ENCODE peak calls at places on chromosome 14, in eight cellular contexts. C is cardiac muscle cell; T is ovary; L is fibroblast of lung; P is CD8-positive, alpha-beta T cell; G is kidney; W is tibial nerve; M is brain microvascular endothelial cell. S is an unnamed sample. For H3K36me3, the result is how much of the 10 kb centered on the place peaks cover.

GRCh38 chr14:99945732-99946651 is 119.2 kb upstream of the EVL start:
- DNase-seq in C (no peak), T (no peak), L (no peak), P (no peak), G (no peak), W (no peak), M (no peak), S (no peak)

GRCh38 chr14:61476737-61477410 is 155.5 kb downstream of the PRKCH start:
- DNase-seq in C (no peak), T (peak), L (peak), P (peak), G (no peak), W (no peak), M (peak), S (no peak)

GRCh38 chr14:56816575-56817391 is 6.5 kb upstream of the OTX2 start:
- DNase-seq in C (peak), T (no peak), L (peak), P (no peak), G (no peak), W (no peak), M (no peak), S (no peak)

GRCh38 chr14:98278805-98279204 is 993.2 kb downstream of the BCL11B start:
- DNase-seq in C (no peak), T (no peak), L (peak), P (no peak), G (no peak), W (no peak), M (no peak), S (no peak)

GRCh38 chr14:58414845-58415244 is 12.5 kb downstream of the TIMM9 start:
- DNase-seq in C (no peak), T (no peak), L (peak), P (no peak), G (no peak), W (no peak), M (no peak), S (no peak)

GRCh38 chr14:30462358-30462757 is 96.6 kb upstream of the G2E3 start:
- DNase-seq in C (no peak), T (no peak), L (no peak), P (no peak), G (no peak), W (no peak), M (no peak), S (no peak)

GRCh38 chr14:55921516-55921915 is 196.7 kb upstream of the PELI2 start:
- DNase-seq in C (no peak), T (no peak), L (no peak), P (no peak), G (no peak), W (no peak), M (no peak), S (no peak)

GRCh38 chr14:61219256-61219655 is 61.9 kb downstream of the TMEM30B start:
- DNase-seq in C (no peak), T (no peak), L (no peak), P (no peak), G (no peak), W (no peak), M (no peak), S (no peak)

GRCh38 chr14:67886221-67886620 is 66.6 kb downstream of the RAD51B start:
- DNase-seq in C (peak), T (no peak), L (no peak), P (no peak), G (no peak), W (no peak), M (no peak), S (no peak)

GRCh38 chr14:38143651-38144505 is 63.8 kb upstream of the SSTR1 start:
- DNase-seq in C (no peak), T (no peak), L (peak), P (no peak), G (no peak), W (no peak), M (peak), S (no peak)

GRCh38 chr14:35412281-35413057 is 7.9 kb upstream of the NFKBIA start:
- DNase-seq in C (no peak), T (no peak), L (no peak), P (no peak), G (no peak), W (no peak), M (no peak), S (no peak)

GRCh38 chr14:73743431-73743931 is 29.3 kb upstream of the PNMA1 start:
- DNase-seq in C (no peak), T (no peak), L (no peak), P (no peak), G (peak), W (no peak), M (no peak), S (no peak)

GRCh38 chr14:57293851-57294837 is 25.4 kb downstream of the AP5M1 start:
- DNase-seq in C (no peak), T (no peak), L (peak), P (no peak), G (no peak), W (no peak), M (no peak), S (no peak)

GRCh38 chr14:94291906-94292525 is 1.1 kb downstream of the SERPINA10 start:
- DNase-seq in C (no peak), T (no peak), L (no peak), P (no peak), G (no peak), W (no peak), M (no peak), S (no peak)
- TF ChIP-seq CTCF in C (no peak), T (no peak), L (no peak), P (no peak), G (no peak), W (no peak), M (no peak), S (no peak)

GRCh38 chr14:68970736-68971135 is 8.4 kb downstream of the ACTN1 start:
- DNase-seq in C (no peak), T (no peak), L (no peak), P (no peak), G (no peak), W (no peak), M (no peak), S (no peak)

GRCh38 chr14:68970096-68970612 is 8.9 kb downstream of the ACTN1 start:
- DNase-seq in C (no peak), T (no peak), L (no peak), P (peak), G (no peak), W (no peak), M (no peak), S (no peak)

GRCh38 chr14:68968721-68969120 is 10.4 kb downstream of the ACTN1 start:
- DNase-seq in C (no peak), T (no peak), L (no peak), P (no peak), G (no peak), W (no peak), M (no peak), S (no peak)

GRCh38 chr14:68968051-68968450 is 11.1 kb downstream of the ACTN1 start:
- DNase-seq in C (no peak), T (no peak), L (no peak), P (peak), G (no peak), W (no peak), M (peak), S (no peak)

DNA sequence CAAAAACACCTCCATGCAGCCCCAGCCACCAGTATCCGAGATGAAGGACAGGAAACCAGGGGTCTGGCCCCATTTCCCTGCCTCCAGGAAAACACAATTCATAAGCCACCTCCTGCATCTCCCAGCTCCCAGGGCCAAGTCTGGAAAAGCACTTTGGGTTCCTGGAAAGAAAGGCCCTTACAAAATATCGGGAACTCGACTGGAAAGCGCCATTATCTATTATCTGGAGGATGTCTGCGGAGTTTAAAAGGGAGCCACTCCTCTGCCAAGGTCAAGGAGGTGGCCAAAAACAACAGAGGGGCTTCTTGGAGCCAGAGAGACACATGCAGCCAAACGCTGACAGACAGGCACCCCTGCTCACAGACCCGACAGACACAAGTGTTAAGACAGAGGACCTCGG is 9.8 kb downstream of the ACTN1 start:
- DNase-seq in C (no peak), T (no peak), L (no peak), P (no peak), G (no peak), W (no peak), M (no peak), S (no peak)
- H3K36me3 ChIP-seq in C (under half), T (under half), L (under half), P (under half), G (under half), W (under half), M (half or more), S (under half)

DNA sequence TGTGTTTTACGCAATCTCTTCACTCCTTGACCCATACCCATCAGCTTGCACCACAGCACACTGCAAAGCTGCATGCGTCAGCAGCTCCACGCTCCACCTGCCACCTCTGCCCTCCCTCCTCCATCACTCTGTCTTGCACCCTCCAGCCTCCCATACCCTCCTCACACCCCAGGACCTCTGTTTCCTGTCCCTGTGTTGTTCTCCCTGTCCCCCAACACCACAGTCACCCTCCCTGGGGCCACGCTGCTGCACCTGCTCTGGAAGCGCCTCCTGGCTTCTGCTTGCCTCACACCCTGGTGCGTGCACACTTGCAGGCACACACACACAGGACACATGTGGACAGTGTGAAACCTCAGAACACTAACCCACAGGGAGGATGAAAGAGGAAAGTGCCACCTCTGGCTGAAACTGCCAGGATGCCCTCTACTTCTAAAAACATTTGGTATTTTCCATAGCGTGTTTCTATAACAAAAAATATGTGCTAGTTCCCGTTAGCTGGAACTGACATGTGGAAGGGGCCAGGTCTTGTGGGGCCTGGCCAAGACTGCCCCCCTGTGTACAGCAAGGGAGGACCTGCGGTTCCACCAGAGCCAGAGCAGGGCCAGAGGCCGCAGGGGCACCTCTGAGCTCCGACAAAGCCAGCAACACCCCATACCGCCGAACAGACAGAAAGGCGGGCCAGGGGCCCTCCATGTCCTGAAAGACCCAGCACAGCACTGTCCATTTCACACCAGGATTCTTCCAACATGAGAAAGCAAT is 10.0 kb downstream of the BRF1 start:
- DNase-seq in C (no peak), T (no peak), L (no peak), P (no peak), G (no peak), W (no peak), M (no peak), S (no peak)
- TF ChIP-seq CTCF in C (no peak), T (no peak), L (no peak), P (no peak), G (no peak), W (no peak), M (peak), S (no peak)

DNA sequence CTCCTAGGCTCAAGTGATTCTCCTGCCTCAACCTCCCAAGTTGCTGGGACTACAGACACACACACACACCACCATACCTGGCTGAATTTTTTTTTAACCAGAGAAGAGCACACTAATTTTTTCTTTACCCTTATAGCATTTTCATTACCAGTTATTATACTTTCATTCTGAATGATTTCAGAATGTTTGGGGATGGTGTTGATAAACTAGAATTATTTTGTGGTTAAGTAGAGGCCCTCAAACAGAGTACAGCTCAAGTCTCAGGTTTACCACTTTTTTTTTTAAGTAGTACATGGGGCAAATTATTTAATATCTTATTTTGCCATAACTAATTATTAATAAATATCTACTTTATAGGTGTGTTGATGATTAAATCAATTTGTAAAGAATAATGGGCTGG is 86.6 kb downstream of the FUT8 start:
- DNase-seq in C (no peak), T (no peak), L (no peak), P (no peak), G (no peak), W (no peak), M (no peak), S (no peak)
- H3K36me3 ChIP-seq in C (under half), T (under half), L (under half), P (under half), G (under half), W (under half), M (under half), S (under half)

DNA sequence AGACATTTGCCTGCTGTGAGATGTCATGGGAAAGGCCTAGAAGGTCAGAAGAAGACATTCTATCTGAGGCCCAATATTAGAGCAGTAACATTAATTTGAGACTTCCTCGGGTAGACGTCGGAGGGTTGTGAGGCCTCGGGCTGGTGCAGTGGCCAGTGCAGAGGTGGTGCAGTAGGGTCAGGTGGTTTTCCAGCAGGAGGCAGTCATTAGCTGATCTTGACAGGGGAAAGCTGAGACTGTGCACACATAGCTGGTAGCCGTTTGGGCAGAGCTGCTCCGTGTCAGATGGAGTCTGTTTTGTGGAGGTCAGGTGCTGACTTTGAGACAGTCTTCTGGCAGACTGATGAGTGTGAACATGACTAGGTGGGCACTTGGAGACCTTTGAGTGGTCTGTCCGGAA is 65.7 kb upstream of the ASPG start:
- DNase-seq in C (no peak), T (no peak), L (no peak), P (no peak), G (no peak), W (no peak), M (no peak), S (no peak)
- TF ChIP-seq CTCF in C (no peak), T (no peak), L (no peak), P (no peak), G (no peak), W (no peak), M (no peak), S (no peak)

DNA sequence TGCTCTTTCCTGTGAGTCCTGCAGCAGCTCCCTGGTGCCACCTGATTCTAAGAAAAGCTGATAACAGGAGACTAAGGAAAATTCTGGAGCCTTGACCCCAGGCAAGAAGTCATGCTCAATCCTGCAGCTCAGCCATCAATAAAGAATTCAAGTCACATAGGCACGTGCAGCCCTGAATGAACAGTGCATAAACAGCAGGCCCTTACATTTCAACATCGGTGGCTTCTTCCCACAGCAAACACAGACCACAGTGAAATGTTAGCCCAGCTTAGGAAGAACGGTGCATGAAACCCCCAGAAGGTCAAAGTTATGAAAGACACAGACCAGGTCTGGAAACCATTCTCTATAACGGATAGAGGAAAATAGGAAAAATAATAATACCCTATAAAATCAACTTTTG is 10.5 kb downstream of the CINP start:
- DNase-seq in C (no peak), T (no peak), L (no peak), P (no peak), G (no peak), W (no peak), M (no peak), S (no peak)
- H3K36me3 ChIP-seq in C (under half), T (under half), L (under half), P (under half), G (under half), W (under half), M (under half), S (half or more)

GRCh38 chr14:104773505-104774452 is 20.8 kb downstream of the SIVA1 start:
- DNase-seq in C (no peak), T (no peak), L (no peak), P (no peak), G (no peak), W (no peak), M (no peak), S (no peak)
- TF ChIP-seq CTCF in C (no peak), T (no peak), L (no peak), P (no peak), G (no peak), W (no peak), M (peak), S (no peak)

GRCh38 chr14:77106666-77107065 is 8.6 kb downstream of the CIPC start:
- DNase-seq in C (no peak), T (no peak), L (no peak), P (no peak), G (no peak), W (no peak), M (no peak), S (no peak)

GRCh38 chr14:77107228-77107627 is 9.2 kb downstream of the CIPC start:
- DNase-seq in C (no peak), T (peak), L (no peak), P (no peak), G (no peak), W (no peak), M (no peak), S (no peak)

GRCh38 chr14:77110286-77110685 is 12.2 kb downstream of the CIPC start:
- DNase-seq in C (no peak), T (no peak), L (no peak), P (no peak), G (no peak), W (no peak), M (no peak), S (no peak)

GRCh38 chr14:77109656-77110055 is 11.6 kb downstream of the CIPC start:
- DNase-seq in C (no peak), T (no peak), L (no peak), P (no peak), G (no peak), W (no peak), M (no peak), S (no peak)

DNA sequence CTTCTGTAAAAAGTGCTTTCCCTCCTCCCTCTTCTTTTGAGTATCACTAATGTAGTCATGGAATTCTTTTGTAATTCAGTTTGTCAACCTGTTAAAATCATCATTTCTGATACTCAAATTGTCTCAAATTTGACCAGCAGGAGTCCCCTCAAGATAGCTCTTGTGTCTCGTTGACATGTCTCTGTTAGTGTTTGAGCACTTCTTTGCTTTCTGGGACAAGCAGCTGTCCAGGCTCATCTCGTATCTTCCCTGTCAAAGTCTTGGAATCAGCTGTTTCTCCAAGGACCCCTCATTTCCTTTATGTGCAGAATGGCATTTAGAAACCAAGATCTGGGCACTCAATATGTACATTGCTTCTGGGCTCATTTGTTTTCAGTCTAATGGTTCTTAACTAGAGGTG is 10.7 kb downstream of the CIPC start:
- DNase-seq in C (no peak), T (no peak), L (no peak), P (no peak), G (no peak), W (no peak), M (no peak), S (no peak)
- H3K36me3 ChIP-seq in C (under half), T (under half), L (under half), P (under half), G (under half), W (under half), M (under half), S (half or more)

GRCh38 chr14:93318927-93319326 is 13.9 kb downstream of the BTBD7 start:
- DNase-seq in C (no peak), T (no peak), L (peak), P (no peak), G (no peak), W (no peak), M (peak), S (no peak)

GRCh38 chr14:93317200-93317599 is 15.6 kb downstream of the BTBD7 start:
- DNase-seq in C (no peak), T (no peak), L (no peak), P (no peak), G (no peak), W (no peak), M (no peak), S (no peak)

GRCh38 chr14:93319494-93319893 is 13.3 kb downstream of the BTBD7 start:
- DNase-seq in C (no peak), T (no peak), L (no peak), P (no peak), G (no peak), W (no peak), M (no peak), S (no peak)

GRCh38 chr14:93316716-93317115 is 16.1 kb downstream of the BTBD7 start:
- DNase-seq in C (no peak), T (no peak), L (no peak), P (no peak), G (no peak), W (no peak), M (no peak), S (no peak)

DNA sequence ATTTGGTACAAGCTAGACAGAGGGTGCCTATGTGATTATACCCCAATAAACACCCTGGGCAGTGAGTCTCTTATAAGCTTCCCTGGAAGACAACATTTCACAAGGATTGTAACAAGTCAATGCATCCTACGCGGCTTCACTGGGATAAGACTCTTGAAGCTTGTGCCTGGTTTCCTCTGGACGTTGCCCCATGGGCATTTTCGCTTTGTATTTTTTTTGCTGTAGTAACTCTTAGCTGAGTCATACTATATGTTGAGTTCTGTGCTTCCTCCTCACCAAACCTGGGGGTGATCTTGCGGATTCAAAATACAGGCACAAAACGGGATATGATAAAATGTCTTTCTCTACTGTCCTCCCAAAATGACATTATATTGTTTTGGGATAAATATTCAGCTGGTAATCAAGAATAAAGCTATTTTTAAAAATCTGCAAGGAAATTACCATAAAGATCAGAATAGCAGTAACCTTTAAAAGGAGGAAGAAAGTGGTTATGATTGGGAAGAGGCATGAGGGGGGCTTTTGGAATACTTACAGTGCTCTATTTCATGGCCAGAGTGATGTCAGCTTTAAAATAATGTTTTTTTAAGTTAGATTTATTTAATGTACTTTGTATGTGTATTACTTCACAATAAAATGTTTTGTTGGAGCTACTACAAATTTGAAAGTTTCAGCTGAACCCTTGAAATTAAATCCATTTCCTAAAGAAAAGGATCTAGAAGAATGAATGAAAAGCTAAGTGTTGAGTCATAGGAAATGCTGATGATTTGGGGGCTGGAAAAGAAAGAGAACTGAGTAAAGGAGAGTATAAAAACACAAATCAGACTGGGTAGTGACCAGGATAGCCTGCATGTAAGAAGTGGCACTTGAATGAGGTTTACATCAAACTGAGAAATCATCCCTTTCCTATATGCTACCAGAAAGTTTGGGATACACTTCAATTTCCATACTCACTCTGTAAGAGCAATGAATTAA is 14.7 kb downstream of the BTBD7 start:
- DNase-seq in C (no peak), T (no peak), L (peak), P (no peak), G (no peak), W (no peak), M (peak), S (no peak)
- TF ChIP-seq CTCF in C (no peak), T (no peak), L (no peak), P (no peak), G (no peak), W (no peak), M (no peak), S (no peak)